ENCODE peak calls at places on chromosome 4, in five cellular contexts. G, Q, Y, I and P are unnamed samples.

GRCh38 chr4:38512840-38513239 is 151.2 kb upstream of the KLF3 start:
- DNase-seq in I (no peak), G (no peak), Y (no peak), Q (no peak), P (no peak)

GRCh38 chr4:123406862-123407261 is 10.3 kb downstream of the SPRY1 start:
- DNase-seq in Y (no peak), Q (no peak), I (no peak), G (no peak), P (no peak)

GRCh38 chr4:174580597-174580996 is 58.3 kb upstream of the HPGD start:
- DNase-seq in G (no peak), I (no peak), Y (no peak), Q (no peak), P (no peak)

GRCh38 chr4:39037491-39037825 is 5.2 kb upstream of the TMEM156 start:
- DNase-seq in I (no peak), Y (no peak), G (no peak), Q (no peak), P (peak)

GRCh38 chr4:15938182-15938581 is 358 bp downstream of the FGFBP1 start:
- DNase-seq in Q (no peak), G (no peak), I (no peak), Y (no peak), P (no peak)

GRCh38 chr4:186297013-186297645 is 31.1 kb downstream of the F11 start:
- DNase-seq in I (no peak), G (no peak), Y (peak), Q (peak), P (peak)

GRCh38 chr4:1174941-1175634 is 2.7 kb upstream of the SPON2 start:
- DNase-seq in Q (no peak), I (no peak), Y (no peak), G (no peak), P (no peak)

GRCh38 chr4:73734405-73735070 is 5.8 kb upstream of the CXCL8 start:
- DNase-seq in Y (peak), G (no peak), Q (no peak), I (no peak), P (no peak)

GRCh38 chr4:71270901-71271300 is 67.9 kb upstream of the SLC4A4 start:
- DNase-seq in Q (no peak), I (peak), Y (no peak), G (no peak), P (peak)

GRCh38 chr4:31291238-31291637 is 571.1 kb downstream of the PCDH7 start:
- DNase-seq in I (no peak), Q (no peak), Y (no peak), G (no peak), P (no peak)

GRCh38 chr4:71187399-71188196 is 151.2 kb upstream of the SLC4A4 start:
- DNase-seq in G (no peak), I (no peak), Q (no peak), Y (peak), P (peak)

GRCh38 chr4:123232439-123232838 is 164.2 kb upstream of the SPRY1 start:
- DNase-seq in I (no peak), Q (no peak), Y (peak), G (no peak), P (no peak)

GRCh38 chr4:137678796-137679195 is 146.5 kb upstream of the PCDH18 start:
- DNase-seq in G (no peak), Y (peak), Q (no peak), I (no peak), P (no peak)

GRCh38 chr4:113289736-113290135 is 240.3 kb downstream of the ANK2 start:
- DNase-seq in Y (peak), I (no peak), Q (no peak), G (no peak), P (no peak)

GRCh38 chr4:25100156-25100555 is 60.1 kb downstream of the SEPSECS start:
- DNase-seq in Y (no peak), G (no peak), I (no peak), Q (no peak), P (no peak)

GRCh38 chr4:188986271-188986689 is 847.0 kb downstream of the TRIML1 start:
- DNase-seq in Y (peak), Q (peak), I (no peak), G (no peak), P (no peak)

GRCh38 chr4:138555584-138555983 is 313.4 kb upstream of the SLC7A11 start:
- DNase-seq in I (peak), Y (no peak), Q (no peak), G (no peak), P (no peak)

GRCh38 chr4:59126996-59127395 is 2016.8 kb upstream of the IGFBP7 start:
- DNase-seq in Y (no peak), Q (no peak), I (no peak), G (no peak), P (no peak)

GRCh38 chr4:10965196-10965595 is 280.6 kb upstream of the CLNK start:
- DNase-seq in Q (no peak), G (no peak), Y (no peak), I (no peak), P (no peak)

GRCh38 chr4:77310931-77311330 is 153.9 kb downstream of the CCNG2 start:
- DNase-seq in Y (peak), G (no peak), I (no peak), Q (no peak), P (no peak)

GRCh38 chr4:10746371-10747143 is 62.0 kb upstream of the CLNK start:
- DNase-seq in Q (no peak), Y (peak), G (no peak), I (no peak), P (no peak)

GRCh38 chr4:157076578-157076947 is 613 bp downstream of the GLRB start:
- DNase-seq in G (no peak), Q (no peak), Y (no peak), I (peak), P (no peak)

GRCh38 chr4:182569561-182569960 is 326.4 kb downstream of the TENM3 start:
- DNase-seq in G (no peak), Y (no peak), Q (no peak), I (no peak), P (no peak)

GRCh38 chr4:154928640-154929257 is 147.7 kb downstream of the RBM46 start:
- DNase-seq in G (no peak), I (no peak), Q (peak), Y (peak), P (peak)

GRCh38 chr4:57424231-57424897 is 314.2 kb upstream of the IGFBP7 start:
- DNase-seq in I (no peak), G (no peak), Y (peak), Q (peak), P (no peak)

GRCh38 chr4:71210831-71211230 is 128.0 kb upstream of the SLC4A4 start:
- DNase-seq in I (no peak), Q (no peak), G (no peak), Y (peak), P (no peak)

GRCh38 chr4:40003986-40004385 is 26.3 kb upstream of the PDS5A start:
- DNase-seq in G (no peak), I (no peak), Q (no peak), Y (peak), P (no peak)

GRCh38 chr4:73952352-73952751 is 29.5 kb downstream of the PF4 start:
- DNase-seq in I (no peak), Q (no peak), Y (no peak), G (no peak), P (no peak)